ENCODE peak calls at places on chromosomes 1 and 21, in nine cellular contexts. R, U, Q, T, I, F, S, P and N are unnamed samples.

GRCh38 chr1:55635856-55636255 is 420.7 kb upstream of the USP24 start:
- DNase-seq in R (no peak), U (peak; percentile 69), Q (no peak), T (no peak), I (no peak), F (peak; percentile 33), S (no peak), P (no peak), N (no peak)

GRCh38 chr1:147892731-147893214 is 9.8 kb upstream of the GJA8 start:
- DNase-seq in R (no peak), U (peak; percentile 63), Q (no peak), T (peak; percentile 63), I (peak; percentile 70), F (peak; percentile 82), S (peak; percentile 52), P (peak; percentile 49), N (no peak)

GRCh38 chr1:160607051-160608032 is 28.0 kb upstream of the CD84 start:
- DNase-seq in R (no peak), U (peak; percentile 75), Q (peak; percentile 55), T (peak; percentile 86), I (peak; percentile 76), F (peak; percentile 79), S (peak; percentile 58), P (peak; percentile 70), N (peak; percentile 36)

GRCh38 chr21:42307106-42307505 is 8.1 kb downstream of the TFF3 start:
- DNase-seq in R (no peak), U (no peak), Q (no peak), T (no peak), I (no peak), F (no peak), S (no peak), P (no peak), N (no peak)

GRCh38 chr1:202671388-202671787 is 38.9 kb downstream of the SYT2 start:
- DNase-seq in R (no peak), U (no peak), Q (peak; percentile 39), T (no peak), I (no peak), F (no peak), S (no peak), P (no peak), N (no peak)

GRCh38 chr1:51220548-51220947 is 15.5 kb upstream of the RNF11 start:
- DNase-seq in R (no peak), U (no peak), Q (no peak), T (no peak), I (no peak), F (no peak), S (no peak), P (no peak), N (no peak)

GRCh38 chr1:241518447-241519307 is 878 bp downstream of the FH start:
- DNase-seq in R (no peak), U (peak; percentile 23), Q (peak; percentile 22), T (peak; percentile 25), I (peak; percentile 33), F (peak; percentile 53), S (no peak), P (no peak), N (no peak)

GRCh38 chr21:42582422-42583149 is 68.9 kb downstream of the SLC37A1 start:
- DNase-seq in R (no peak), U (no peak), Q (no peak), T (no peak), I (no peak), F (no peak), S (no peak), P (no peak), N (no peak)

GRCh38 chr1:154730986-154731489 is 123.1 kb upstream of the ADAR start:
- DNase-seq in R (no peak), U (peak; percentile 39), Q (no peak), T (no peak), I (peak; percentile 24), F (peak; percentile 54), S (no peak), P (peak; percentile 30), N (no peak)

GRCh38 chr1:192119701-192120100 is 38.6 kb upstream of the RGS18 start:
- DNase-seq in R (no peak), U (no peak), Q (no peak), T (no peak), I (no peak), F (no peak), S (no peak), P (no peak), N (no peak)

GRCh38 chr1:224759570-224760562 is 143.7 kb downstream of the CNIH3 start:
- DNase-seq in R (no peak), U (peak; percentile 63), Q (no peak), T (no peak), I (no peak), F (no peak), S (no peak), P (no peak), N (no peak)